ENCODE peak calls at places on chromosome 1, in five cellular contexts. J, E, C, B and F are unnamed samples.

GRCh38 chr1:54567961-54568360 is 19.9 kb downstream of the ACOT11 start:
- DNase-seq in J (no peak), E (no peak), C (peak; percentile 62), B (peak; percentile 56), F (no peak)

GRCh38 chr1:59013276-59013927 is 229.6 kb upstream of the JUN start:
- DNase-seq in J (peak; percentile 34), E (peak; percentile 58), C (peak; percentile 77), B (peak; percentile 21), F (peak; percentile 21)

GRCh38 chr1:154467768-154468102 is 34.3 kb upstream of the TDRD10 start:
- DNase-seq in J (no peak), E (no peak), C (no peak), B (no peak), F (no peak)

GRCh38 chr1:19735419-19736127 is 64.1 kb downstream of the TMCO4 start:
- DNase-seq in J (no peak), E (no peak), C (peak; percentile 37), B (no peak), F (no peak)

GRCh38 chr1:231962636-231963035 is 336.0 kb downstream of the DISC1 start:
- DNase-seq in J (no peak), E (no peak), C (no peak), B (no peak), F (no peak)

GRCh38 chr1:115534106-115534505 is 107.7 kb upstream of the VANGL1 start:
- DNase-seq in J (no peak), E (no peak), C (no peak), B (no peak), F (no peak)

GRCh38 chr1:27438621-27439061 is 46.2 kb downstream of the GPR3 start:
- DNase-seq in J (no peak), E (no peak), C (no peak), B (peak; percentile 35), F (no peak)

GRCh38 chr1:178192686-178193085 is 98.8 kb downstream of the RASAL2 start:
- DNase-seq in J (no peak), E (no peak), C (peak; percentile 49), B (peak; percentile 20), F (no peak)

GRCh38 chr1:180534199-180534598 is 24.6 kb upstream of the OVAAL start:
- DNase-seq in J (no peak), E (no peak), C (no peak), B (no peak), F (no peak)

GRCh38 chr1:60821156-60821555 is 261.2 kb upstream of the NFIA start:
- DNase-seq in J (no peak), E (no peak), C (no peak), B (no peak), F (no peak)

GRCh38 chr1:33916786-33917185 is 52.9 kb downstream of the HMGB4 start:
- DNase-seq in J (no peak), E (no peak), C (no peak), B (no peak), F (no peak)

GRCh38 chr1:15951341-15952153 is 24.4 kb downstream of the ZBTB17 start:
- DNase-seq in J (no peak), E (no peak), C (peak; percentile 19), B (no peak), F (no peak)

GRCh38 chr1:36350659-36351171 is 27.3 kb upstream of the EVA1B start:
- DNase-seq in J (no peak), E (no peak), C (peak; percentile 91), B (peak; percentile 90), F (no peak)

GRCh38 chr1:9493326-9493725 is 45.9 kb upstream of the SLC25A33 start:
- DNase-seq in J (no peak), E (no peak), C (no peak), B (peak; percentile 72), F (no peak)

GRCh38 chr1:194268839-194269238 is 1082.4 kb upstream of the B3GALT2 start:
- DNase-seq in J (no peak), E (no peak), C (peak; percentile 9), B (peak; percentile 43), F (peak; percentile 1)

GRCh38 chr1:84605157-84605556 is 30.9 kb upstream of the CTBS start:
- DNase-seq in J (no peak), E (no peak), C (no peak), B (no peak), F (no peak)

GRCh38 chr1:32465541-32466002 is 700 bp downstream of the ZBTB8B start:
- DNase-seq in J (no peak), E (no peak), C (no peak), B (no peak), F (no peak)

GRCh38 chr1:56965916-56966697 is at the start of gene C8B:
- DNase-seq in J (no peak), E (no peak), C (no peak), B (no peak), F (no peak)

GRCh38 chr1:38608202-38608864 is 251.2 kb downstream of the RRAGC start:
- DNase-seq in J (peak; percentile 49), E (peak; percentile 81), C (peak; percentile 17), B (peak; percentile 24), F (peak; percentile 78)

GRCh38 chr1:212588137-212588510 is 20.4 kb upstream of the ATF3 start:
- DNase-seq in J (no peak), E (no peak), C (no peak), B (peak; percentile 82), F (no peak)

GRCh38 chr1:86546787-86547221 is at the start of gene CLCA4:
- DNase-seq in J (no peak), E (no peak), C (no peak), B (no peak), F (no peak)

GRCh38 chr1:241612533-241613505 is 27.4 kb downstream of the CHML start:
- DNase-seq in J (no peak), E (no peak), C (peak; percentile 94), B (peak; percentile 76), F (no peak)

GRCh38 chr1:31628931-31629582 is 11.6 kb downstream of the HCRTR1 start:
- DNase-seq in J (no peak), E (no peak), C (no peak), B (peak; percentile 96), F (no peak)

GRCh38 chr1:16012590-16013219 is 5.1 kb downstream of the HSPB7 start:
- DNase-seq in J (peak; percentile 64), E (peak; percentile 93), C (peak; percentile 94), B (peak; percentile 27), F (no peak)

GRCh38 chr1:17605582-17606344 is 66.3 kb downstream of the ARHGEF10L start:
- DNase-seq in J (no peak), E (no peak), C (peak; percentile 55), B (no peak), F (no peak)

GRCh38 chr1:17201201-17202021 is 3.5 kb upstream of the PADI1 start:
- DNase-seq in J (no peak), E (peak; percentile 33), C (no peak), B (no peak), F (no peak)

GRCh38 chr1:178645826-178646200 is 79.2 kb upstream of the RALGPS2 start:
- DNase-seq in J (no peak), E (no peak), C (no peak), B (peak; percentile 68), F (no peak)

GRCh38 chr1:41328780-41329640 is 32.2 kb upstream of the FOXO6 start:
- DNase-seq in J (no peak), E (no peak), C (no peak), B (no peak), F (no peak)

GRCh38 chr1:1421147-1421906 is at the start of gene ANKRD65:
- DNase-seq in J (no peak), E (peak; percentile 37), C (no peak), B (no peak), F (no peak)

GRCh38 chr1:67769633-67770256 is 63.5 kb downstream of the GNG12 start:
- DNase-seq in J (no peak), E (no peak), C (no peak), B (no peak), F (no peak)
- H2BK12ac ChIP-seq in J (no peak overlapping the region), E (no peak overlapping the region), C (no peak overlapping the region), B (no peak overlapping the region), F (no peak overlapping the region)

GRCh38 chr1:47388548-47389238 is 27.4 kb upstream of the FOXE3 start:
- DNase-seq in J (peak; percentile 46), E (peak; percentile 79), C (peak; percentile 51), B (peak; percentile 79), F (peak; percentile 58)

GRCh38 chr1:47384083-47384482 is 32.0 kb upstream of the FOXE3 start:
- DNase-seq in J (no peak), E (no peak), C (no peak), B (no peak), F (no peak)

GRCh38 chr1:47385020-47385419 is 31.1 kb upstream of the FOXE3 start:
- DNase-seq in J (no peak), E (no peak), C (no peak), B (no peak), F (no peak)

GRCh38 chr1:47387921-47388509 is 28.1 kb upstream of the FOXE3 start:
- DNase-seq in J (no peak), E (no peak), C (no peak), B (no peak), F (no peak)

GRCh38 chr1:47386268-47386667 is 29.8 kb upstream of the FOXE3 start:
- DNase-seq in J (no peak), E (no peak), C (no peak), B (no peak), F (no peak)
- H2BK12ac ChIP-seq in J (no peak overlapping the region), E (no peak overlapping the region), C (no peak overlapping the region), B (no peak overlapping the region), F (no peak overlapping the region)

GRCh38 chr1:29247044-29247443 is 10.7 kb downstream of the PTPRU start:
- DNase-seq in J (no peak), E (no peak), C (no peak), B (no peak), F (no peak)

GRCh38 chr1:29248409-29248808 is 12.1 kb downstream of the PTPRU start:
- DNase-seq in J (no peak), E (no peak), C (no peak), B (no peak), F (no peak)

GRCh38 chr1:29249170-29249691 is 12.9 kb downstream of the PTPRU start:
- DNase-seq in J (peak; percentile 84), E (peak; percentile 91), C (peak; percentile 43), B (no peak), F (no peak)

GRCh38 chr1:29245876-29246275 is 9.6 kb downstream of the PTPRU start:
- DNase-seq in J (no peak), E (no peak), C (peak; percentile 37), B (no peak), F (no peak)

DNA sequence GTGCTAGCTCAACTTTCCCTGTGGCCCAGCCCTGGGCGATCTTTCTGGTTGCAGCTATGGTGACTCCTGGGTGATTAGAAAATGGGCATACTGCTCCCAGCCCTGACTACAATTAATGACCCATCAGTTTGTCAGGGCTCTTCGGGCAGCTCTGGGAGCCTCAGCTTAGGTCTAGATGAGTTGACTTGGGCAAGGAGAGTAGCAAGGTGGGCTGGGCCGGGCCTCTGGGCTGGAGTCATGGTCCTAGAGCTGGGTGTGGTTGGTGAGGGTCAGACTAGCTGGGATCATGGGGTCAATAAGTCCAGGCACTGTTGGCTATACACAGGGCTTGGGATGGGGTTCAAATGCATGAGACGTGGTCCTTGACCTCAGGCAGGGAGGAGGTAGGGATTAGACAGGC is 11.6 kb downstream of the PTPRU start:
- DNase-seq in J (no peak), E (no peak), C (no peak), B (no peak), F (no peak)
- H2BK12ac ChIP-seq in J (peak overlapping the region; percentile 99), E (peak overlapping the region; percentile 1), C (no peak overlapping the region), B (peak overlapping the region; percentile 10), F (no peak overlapping the region)

DNA sequence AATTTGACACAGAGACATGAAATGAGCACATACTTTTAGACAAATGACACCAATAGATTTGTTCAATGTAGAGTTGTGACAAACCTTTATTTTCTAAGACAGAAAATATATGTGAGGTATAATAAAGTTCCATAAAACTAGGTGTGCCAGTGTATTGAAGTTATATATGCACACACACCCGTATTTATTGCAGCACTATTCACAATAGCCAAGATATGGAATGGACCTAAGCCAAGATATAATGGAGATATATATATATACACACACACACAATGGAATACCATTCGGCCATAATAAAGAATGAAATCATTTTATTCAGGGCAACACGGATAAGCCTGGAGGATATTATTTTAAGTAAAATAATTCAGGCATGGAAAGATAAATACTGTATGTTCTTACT is 1013.5 kb downstream of the KCNT2 start:
- DNase-seq in J (no peak), E (no peak), C (no peak), B (no peak), F (no peak)
- H2BK12ac ChIP-seq in J (no peak overlapping the region), E (no peak overlapping the region), C (no peak overlapping the region), B (no peak overlapping the region), F (no peak overlapping the region)